ENCODE peak calls at places on chromosomes 5 and 9, in seven cellular contexts. P, L, O, V, J, E and I are unnamed samples.
A peak's percentile ranks its signal among the peaks of the same experiment; 100 is the strongest.

GRCh38 chr9:118643118-118643517 is 726.1 kb downstream of the BRINP1 start:
- DNase-seq in O (no peak), P (no peak), J (peak; percentile 47), E (no peak), L (peak; percentile 47), V (no peak), I (peak; percentile 42)

GRCh38 chr9:99176527-99177013 is 45.2 kb downstream of the ALG2 start:
- DNase-seq in P (no peak), J (no peak), O (no peak), E (no peak), L (no peak), V (no peak), I (no peak)

GRCh38 chr9:104412238-104412637 is 91.8 kb upstream of the OR13F1 start:
- DNase-seq in P (peak; percentile 38), E (peak; percentile 1), V (no peak), O (no peak), L (no peak), J (no peak), I (peak; percentile 39)

GRCh38 chr5:138448481-138449398 is 9.9 kb downstream of the REEP2 start:
- DNase-seq in P (no peak), O (peak; percentile 36), L (no peak), V (no peak), E (peak; percentile 39), J (peak; percentile 86), I (no peak)

GRCh38 chr9:125407974-125408900 is 146.6 kb downstream of the GAPVD1 start:
- DNase-seq in E (peak; percentile 72), V (peak; percentile 90), P (peak; percentile 84), O (peak; percentile 56), L (peak; percentile 95), J (peak; percentile 88), I (peak; percentile 90)

GRCh38 chr5:115583474-115583873 is 18.8 kb downstream of the TICAM2 start:
- DNase-seq in O (peak; percentile 95), J (peak; percentile 93), E (peak; percentile 85), P (no peak), L (no peak), V (no peak), I (peak; percentile 5)

GRCh38 chr5:177309351-177310191 is 2.1 kb downstream of the MXD3 start:
- DNase-seq in V (peak; percentile 54), P (peak; percentile 78), L (peak; percentile 90), J (peak; percentile 72), E (peak; percentile 83), O (peak; percentile 65), I (peak; percentile 81)

GRCh38 chr9:137070906-137071275 is 534 bp upstream of the SAPCD2 start:
- DNase-seq in L (peak; percentile 79), J (no peak), V (no peak), E (no peak), O (no peak), P (peak; percentile 42), I (no peak)

GRCh38 chr9:105088088-105088487 is 156.4 kb upstream of the SLC44A1 start:
- DNase-seq in O (no peak), P (no peak), L (no peak), J (no peak), E (no peak), V (no peak), I (no peak)

GRCh38 chr9:33128570-33128969 is 38.6 kb downstream of the B4GALT1 start:
- DNase-seq in V (no peak), J (no peak), O (no peak), E (no peak), P (no peak), L (no peak), I (no peak)

GRCh38 chr9:35042891-35043545 is 29.4 kb downstream of the VCP start:
- DNase-seq in V (no peak), J (peak; percentile 28), P (no peak), E (no peak), O (no peak), L (no peak), I (no peak)

GRCh38 chr9:16136961-16137360 is 584.1 kb downstream of the CCDC171 start:
- DNase-seq in J (peak; percentile 87), L (no peak), V (no peak), O (peak; percentile 79), P (no peak), E (peak; percentile 80), I (no peak)

GRCh38 chr9:137621131-137621757 is 2.4 kb downstream of the EHMT1 start:
- DNase-seq in O (no peak), V (no peak), E (peak; percentile 33), L (no peak), P (peak; percentile 58), J (peak; percentile 64), I (no peak)

GRCh38 chr9:32468740-32469139 is 57.3 kb downstream of the RIGI start:
- DNase-seq in P (no peak), L (no peak), V (no peak), J (no peak), O (no peak), E (no peak), I (no peak)

GRCh38 chr9:136485049-136485647 is 2.3 kb upstream of the SEC16A start:
- DNase-seq in E (peak; percentile 72), J (peak; percentile 79), P (peak; percentile 77), V (peak; percentile 57), O (peak; percentile 61), L (peak; percentile 93), I (peak; percentile 86)

GRCh38 chr5:95823241-95823737 is 763 bp upstream of the GLRX start:
- DNase-seq in J (peak; percentile 36), E (no peak), O (no peak), V (no peak), L (no peak), P (peak; percentile 33), I (no peak)
- H3K4me3 ChIP-seq in J (peak overlapping the region; percentile 99), E (peak overlapping the region; percentile 94), O (peak overlapping the region; percentile 92), V (no peak overlapping the region), L (no peak overlapping the region), P (peak overlapping the region; percentile 91), I (no peak overlapping the region)

GRCh38 chr5:125978015-125978414 is 445.2 kb upstream of the GRAMD2B start:
- DNase-seq in E (no peak), P (no peak), V (no peak), J (no peak), L (no peak), O (no peak), I (no peak)
- H2AFZ ChIP-seq in E (no peak overlapping the region), P (no peak overlapping the region), V (no peak overlapping the region), J (no peak overlapping the region), L (no peak overlapping the region), O (no peak overlapping the region), I (no peak overlapping the region)

GRCh38 chr9:95316274-95316673 is 1.2 kb downstream of the FANCC start:
- DNase-seq in E (no peak), L (no peak), P (peak; percentile 20), V (no peak), J (no peak), O (no peak), I (peak; percentile 28)
- H3K4me1 ChIP-seq in E (peaks cover 3% of the 10 kb centered on the region), L (peaks cover 3% of the 10 kb centered on the region), P (peaks cover 14% of the 10 kb centered on the region), V (peaks cover 11% of the 10 kb centered on the region), J (peaks cover 5% of the 10 kb centered on the region), O (peaks cover 4% of the 10 kb centered on the region), I (peaks cover 21% of the 10 kb centered on the region)

DNA sequence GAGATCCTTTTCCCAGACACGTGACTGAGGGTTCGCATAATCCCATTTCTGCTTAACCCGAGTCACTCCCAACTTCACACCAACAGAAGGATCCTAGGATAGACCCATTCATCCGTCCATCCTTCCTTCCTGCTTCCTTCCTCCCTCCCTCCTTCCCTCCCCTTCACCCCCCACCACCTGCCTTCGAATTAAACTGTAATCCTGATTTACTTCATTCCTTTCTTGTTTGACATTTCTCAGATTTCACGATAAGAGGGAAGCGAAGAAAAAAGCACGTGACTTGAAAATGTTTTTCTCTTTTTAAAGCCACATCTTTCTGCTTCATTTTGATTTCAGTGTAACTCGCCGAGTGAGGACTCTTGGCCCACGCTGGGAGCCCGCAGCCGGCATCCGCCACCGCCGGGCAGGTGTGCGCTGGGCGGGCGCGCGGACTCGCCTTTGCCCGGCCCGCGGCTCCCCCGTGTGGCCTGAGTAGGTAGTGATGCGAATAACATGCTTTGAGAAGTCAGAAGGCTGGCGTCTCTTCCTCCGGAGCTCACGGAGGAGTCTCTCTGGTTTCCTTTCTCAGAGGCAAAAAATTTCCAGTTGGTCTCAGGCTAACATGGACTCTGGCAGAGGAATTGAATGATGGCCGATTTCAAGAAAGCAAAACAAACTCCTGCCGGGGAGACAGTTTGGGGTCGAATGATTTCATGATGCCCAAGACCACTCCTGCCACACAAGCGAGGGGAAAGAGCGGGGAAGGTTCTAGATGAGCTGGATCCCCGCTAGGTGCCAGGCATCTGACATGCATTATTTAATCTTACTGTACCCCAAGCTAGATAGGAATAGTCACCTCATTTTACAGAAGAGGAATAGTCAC is 117.7 kb downstream of the SLC12A2 start:
- DNase-seq in P (peak; percentile 73), E (peak; percentile 56), O (peak; percentile 50), V (peak; percentile 74), J (peak; percentile 85), L (peak; percentile 97), I (peak; percentile 87)
- H3K4me3 ChIP-seq in P (no peak overlapping the region), E (peak overlapping the region; percentile 44), O (peak overlapping the region; percentile 20), V (peak overlapping the region; percentile 15), J (peak overlapping the region; percentile 61), L (peak overlapping the region; percentile 14), I (peak overlapping the region; percentile 36)

DNA sequence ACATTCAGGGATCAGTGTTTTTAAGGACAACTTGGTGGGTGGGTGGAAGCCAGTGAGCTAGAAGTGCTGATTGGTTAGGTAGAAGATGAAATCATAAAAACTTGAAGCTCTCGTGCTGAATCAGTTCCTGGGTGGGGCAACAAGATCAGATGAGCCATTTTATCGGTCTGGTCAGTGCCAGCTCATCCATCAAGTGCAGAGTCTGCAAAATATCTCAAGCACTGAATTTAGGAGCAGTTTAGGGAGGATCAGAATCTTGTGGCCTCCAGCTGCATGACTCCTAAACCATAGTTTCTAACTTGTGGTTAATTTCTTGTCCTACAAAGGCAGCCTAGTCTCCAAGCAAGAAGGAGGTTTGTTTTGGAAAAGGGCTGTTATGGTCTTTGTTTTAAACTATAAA is 166.4 kb downstream of the FAM170A start:
- DNase-seq in L (no peak), P (no peak), J (peak; percentile 8), V (no peak), E (peak; percentile 28), O (no peak), I (no peak)
- H2AFZ ChIP-seq in L (peak overlapping the region; percentile 30), P (no peak overlapping the region), J (no peak overlapping the region), V (no peak overlapping the region), E (no peak overlapping the region), O (no peak overlapping the region), I (no peak overlapping the region)

DNA sequence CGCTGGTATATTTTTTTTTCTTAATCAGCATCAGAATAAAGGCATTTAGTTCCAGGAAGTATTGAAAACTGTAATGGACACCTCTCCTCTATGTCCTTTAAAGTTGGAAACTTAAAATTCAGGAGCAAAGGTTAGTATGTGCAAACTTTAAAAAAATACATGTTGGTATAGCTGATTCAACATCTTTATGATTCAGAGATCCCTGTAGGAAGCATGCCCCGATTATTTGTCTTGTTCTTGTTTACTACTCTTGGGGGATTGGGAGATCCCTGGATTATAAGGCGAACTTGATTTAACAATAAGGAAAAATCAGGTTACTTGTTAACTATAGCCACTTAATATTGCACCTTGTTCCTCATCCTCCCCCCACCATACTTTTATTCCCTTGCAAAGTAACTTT is 1.7 kb downstream of the F2RL1 start:
- DNase-seq in V (no peak), J (no peak), P (no peak), O (no peak), L (no peak), E (peak; percentile 24), I (no peak)
- H3K4me1 ChIP-seq in V (no peaks in the 10 kb centered on the region), J (peaks cover 29% of the 10 kb centered on the region), P (no peaks in the 10 kb centered on the region), O (peaks cover 6% of the 10 kb centered on the region), L (peaks cover 16% of the 10 kb centered on the region), E (no peaks in the 10 kb centered on the region), I (peaks cover 9% of the 10 kb centered on the region)